ENCODE peak calls at places on chromosomes 11 and 22, in ten cellular contexts. Q, H, X, J, F, E, O, K, P and W are unnamed samples.

GRCh38 chr11:118437046-118437735 is 899 bp downstream of the KMT2A start:
- DNase-seq in Q (peak), H (peak), X (peak), J (no peak), F (peak), E (peak), O (no peak), K (peak), P (peak), W (peak)

GRCh38 chr11:110147965-110148709 is 54.9 kb downstream of the ZC3H12C start:
- DNase-seq in Q (no peak), H (peak), X (peak), J (peak), F (peak), E (no peak), O (peak), K (no peak), P (no peak), W (no peak)

GRCh38 chr22:37545703-37546435 is 14.4 kb upstream of the CDC42EP1 start:
- DNase-seq in Q (peak), H (peak), X (peak), J (peak), F (peak), E (peak), O (no peak), K (no peak), P (no peak), W (no peak)

GRCh38 chr11:18594999-18595749 is 4.4 kb upstream of the MISFA start:
- DNase-seq in Q (no peak), H (no peak), X (peak), J (peak), F (no peak), E (no peak), O (no peak), K (no peak), P (no peak), W (no peak)

GRCh38 chr22:33864723-33865130 is 55.5 kb downstream of the LARGE1 start:
- DNase-seq in Q (no peak), H (no peak), X (no peak), J (no peak), F (no peak), E (no peak), O (no peak), K (peak), P (no peak), W (no peak)

GRCh38 chr11:25432376-25432775 is 899.6 kb upstream of the ANO3 start:
- DNase-seq in Q (no peak), H (no peak), X (no peak), J (no peak), F (no peak), E (no peak), O (no peak), K (no peak), P (no peak), W (no peak)

GRCh38 chr11:9037046-9037780 is 33.4 kb upstream of the NRIP3 start:
- DNase-seq in Q (no peak), H (no peak), X (no peak), J (no peak), F (no peak), E (no peak), O (no peak), K (no peak), P (no peak), W (no peak)

GRCh38 chr11:73249304-73249703 is 22.8 kb upstream of the P2RY6 start:
- DNase-seq in Q (no peak), H (no peak), X (peak), J (no peak), F (no peak), E (no peak), O (no peak), K (no peak), P (no peak), W (no peak)

GRCh38 chr22:49765951-49766350 is 61.7 kb downstream of the BRD1 start:
- DNase-seq in Q (no peak), H (no peak), X (no peak), J (no peak), F (no peak), E (no peak), O (no peak), K (no peak), P (no peak), W (no peak)

GRCh38 chr11:130915556-130916237 is 582 bp downstream of the SNX19 start:
- DNase-seq in Q (no peak), H (no peak), X (no peak), J (no peak), F (no peak), E (no peak), O (no peak), K (no peak), P (peak), W (no peak)

GRCh38 chr11:43927070-43927469 is 15.4 kb upstream of the C11orf96 start:
- DNase-seq in Q (no peak), H (no peak), X (no peak), J (no peak), F (no peak), E (no peak), O (no peak), K (no peak), P (no peak), W (no peak)

GRCh38 chr22:35912668-35913067 is 116.0 kb downstream of the RBFOX2 start:
- DNase-seq in Q (no peak), H (no peak), X (peak), J (no peak), F (no peak), E (no peak), O (no peak), K (no peak), P (no peak), W (no peak)

GRCh38 chr11:124900464-124900863 is 2.8 kb upstream of the ROBO4 start:
- DNase-seq in Q (no peak), H (peak), X (peak), J (peak), F (peak), E (no peak), O (no peak), K (no peak), P (no peak), W (no peak)

GRCh38 chr11:40274017-40274416 is 1185.4 kb downstream of the LRRC4C start:
- DNase-seq in Q (no peak), H (no peak), X (peak), J (no peak), F (peak), E (no peak), O (no peak), K (no peak), P (no peak), W (no peak)

GRCh38 chr11:3139086-3139440 is 26.0 kb downstream of the OSBPL5 start:
- DNase-seq in Q (no peak), H (no peak), X (no peak), J (no peak), F (no peak), E (no peak), O (no peak), K (no peak), P (no peak), W (no peak)